ENCODE peak calls at places on chromosomes 7 and 10, in five cellular contexts. T is IMR-90, K is coronary artery, W is upper lobe of right lung, L is uterus. N is an unnamed sample.

GRCh38 chr10:131963811-131964210 is 17.9 kb downstream of the BNIP3 start:
- DNase-seq in L (no peak), W (no peak), K (no peak), T (no peak), N (no peak)

GRCh38 chr10:21724020-21724589 is 190.1 kb downstream of the MLLT10 start:
- DNase-seq in W (no peak), K (no peak), L (no peak), T (peak; percentile 45), N (no peak)

GRCh38 chr7:141562972-141563371 is 11.8 kb downstream of the AGK start:
- DNase-seq in L (no peak), T (no peak), W (no peak), K (no peak), N (no peak)

GRCh38 chr7:76037310-76037709 is 10.5 kb downstream of the STYXL1 start:
- DNase-seq in L (no peak), T (peak; percentile 92), W (no peak), K (no peak), N (no peak)

GRCh38 chr7:130939285-130940095 is 205.5 kb upstream of the KLF14 start:
- DNase-seq in T (peak; percentile 59), L (no peak), W (no peak), K (no peak), N (no peak)

GRCh38 chr7:97270280-97270679 is 152.8 kb downstream of the SDHAF3 start:
- DNase-seq in W (no peak), K (no peak), L (no peak), T (no peak), N (no peak)

GRCh38 chr7:26321440-26321839 is 29.8 kb downstream of the SNX10 start:
- DNase-seq in W (no peak), T (no peak), K (no peak), L (no peak), N (no peak)

GRCh38 chr7:19442016-19442785 is 266.6 kb downstream of the POLR1F start:
- DNase-seq in L (no peak), T (peak; percentile 75), K (no peak), W (no peak), N (no peak)

GRCh38 chr7:94295805-94296204 is 98.9 kb upstream of the COL1A2 start:
- DNase-seq in K (no peak), T (peak; percentile 85), L (peak; percentile 27), W (no peak), N (no peak)

GRCh38 chr10:575312-576129 is 113.9 kb downstream of the DIP2C start:
- DNase-seq in K (no peak), T (no peak), L (no peak), W (no peak), N (peak; percentile 24)

GRCh38 chr7:48158404-48158803 is 12.9 kb upstream of the ABCA13 start:
- DNase-seq in W (no peak), L (no peak), K (no peak), T (peak; percentile 73), N (no peak)

GRCh38 chr7:48149058-48149457 is 22.2 kb upstream of the ABCA13 start:
- DNase-seq in T (no peak), L (no peak), W (no peak), K (no peak), N (no peak)

GRCh38 chr7:48150086-48150485 is 21.2 kb upstream of the ABCA13 start:
- DNase-seq in W (no peak), T (no peak), L (no peak), K (no peak), N (no peak)

DNA sequence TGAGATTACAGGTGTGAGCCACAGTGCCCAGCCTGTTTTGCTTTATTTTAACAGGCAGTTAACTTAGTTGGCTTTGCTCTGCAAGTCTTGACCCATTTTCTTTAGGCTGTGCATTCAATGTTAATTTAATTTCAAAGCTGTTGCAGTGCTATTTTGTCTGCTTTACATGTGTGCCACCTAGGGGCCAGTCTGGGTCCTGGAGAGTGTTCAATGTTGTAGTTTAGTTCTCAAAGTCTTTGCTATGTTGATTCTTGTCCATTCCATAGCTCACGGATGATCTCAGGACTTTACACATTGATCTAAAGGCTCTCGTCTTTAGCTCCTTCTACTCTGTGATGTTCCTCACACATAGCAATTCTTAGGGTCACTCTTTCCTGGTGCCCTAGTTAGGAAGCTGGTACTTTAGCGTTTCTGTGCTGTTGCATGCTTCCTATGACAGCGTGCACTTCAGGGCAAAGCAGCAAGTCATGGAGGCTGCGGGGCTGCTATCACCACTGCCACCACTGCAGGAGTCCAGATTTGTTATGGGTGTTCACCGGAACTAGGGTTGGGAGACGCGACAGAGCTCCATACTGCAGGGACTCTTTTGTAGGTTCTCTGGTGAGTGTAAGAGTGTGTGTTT is 16.4 kb upstream of the ABCA13 start:
- DNase-seq in K (no peak), T (peak; percentile 57), W (no peak), L (no peak), N (no peak)
- TF ChIP-seq CTCF in K (no peak), T (peak; percentile 78), W (peak; percentile 53), L (peak; percentile 15), N (peak; percentile 48)

DNA sequence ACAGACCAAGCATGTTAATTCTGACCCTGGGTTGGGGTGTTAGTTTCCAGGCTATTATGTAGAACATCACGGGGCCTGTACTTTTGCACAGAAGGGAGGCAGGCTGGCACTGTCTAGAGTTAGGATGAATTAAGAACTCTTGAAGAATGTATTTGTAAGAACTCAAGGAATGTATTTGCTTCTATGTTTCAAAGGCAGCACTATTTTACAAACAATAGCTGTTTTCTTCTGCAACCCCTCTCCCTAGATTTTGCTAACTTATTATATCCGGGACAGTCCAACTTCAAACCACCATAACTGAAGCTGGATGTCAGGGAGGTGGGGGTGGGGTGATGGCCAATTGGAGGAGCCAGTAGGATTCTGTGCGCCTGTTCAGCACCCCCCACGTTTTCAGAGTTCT is 62.1 kb upstream of the TRIM8 start:
- DNase-seq in T (no peak), L (no peak), W (no peak), K (no peak), N (no peak)
- H3K27ac ChIP-seq in T (no peak overlapping the region), L (peak overlapping the region; percentile 35), W (no peak overlapping the region), K (no peak overlapping the region), N (peak overlapping the region; percentile 49)

GRCh38 chr10:94443549-94443948 is 41.2 kb downstream of the TBC1D12 start:
- DNase-seq in L (no peak), K (no peak), W (no peak), T (no peak), N (no peak)
- TF ChIP-seq CTCF in L (no peak), K (no peak), W (no peak), T (no peak), N (no peak)

GRCh38 chr7:50333266-50333665 is 28.8 kb downstream of the IKZF1 start:
- DNase-seq in K (no peak), W (no peak), L (no peak), T (no peak), N (no peak)

GRCh38 chr7:50330254-50330653 is 25.7 kb downstream of the IKZF1 start:
- DNase-seq in T (no peak), W (no peak), K (no peak), L (no peak), N (no peak)

GRCh38 chr7:50332241-50333176 is 28.0 kb downstream of the IKZF1 start:
- DNase-seq in K (no peak), T (no peak), W (no peak), L (no peak), N (no peak)

GRCh38 chr7:50330701-50331100 is 26.2 kb downstream of the IKZF1 start:
- DNase-seq in K (no peak), L (no peak), T (no peak), W (no peak), N (no peak)

DNA sequence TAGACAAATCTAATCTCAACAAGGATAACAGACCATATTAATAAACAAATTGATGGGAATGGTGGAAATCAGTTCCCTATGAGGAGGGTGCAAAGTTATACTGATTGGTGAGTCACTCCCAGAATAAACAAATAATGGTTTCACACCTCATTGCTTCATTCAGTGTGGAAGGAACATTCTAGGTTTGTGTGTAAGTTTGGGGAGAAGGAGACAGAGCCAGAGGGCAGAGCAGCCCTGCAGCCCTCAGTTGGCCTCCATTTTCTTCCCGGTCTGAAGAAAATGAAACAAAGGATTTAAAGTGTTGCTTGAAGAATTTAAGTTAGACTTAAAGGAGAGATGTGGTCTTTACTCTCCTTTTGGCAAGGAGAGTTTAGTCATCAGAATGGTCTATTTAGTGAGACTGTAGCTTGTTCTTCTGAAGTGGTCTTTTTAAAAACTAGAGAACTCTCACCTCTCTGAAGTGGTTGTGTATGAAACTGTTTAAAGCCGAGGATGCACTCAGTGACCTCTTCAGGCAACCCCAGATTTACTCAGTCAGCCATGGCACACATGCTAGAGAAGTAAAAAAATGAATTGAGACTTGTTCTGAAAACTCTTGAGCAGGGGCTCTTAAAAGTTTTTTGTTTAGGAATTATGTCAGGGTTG is 27.2 kb downstream of the IKZF1 start:
- DNase-seq in L (no peak), K (no peak), T (no peak), W (no peak), N (no peak)
- H3K27ac ChIP-seq in L (no peak overlapping the region), K (no peak overlapping the region), T (no peak overlapping the region), W (no peak overlapping the region), N (no peak overlapping the region)

DNA sequence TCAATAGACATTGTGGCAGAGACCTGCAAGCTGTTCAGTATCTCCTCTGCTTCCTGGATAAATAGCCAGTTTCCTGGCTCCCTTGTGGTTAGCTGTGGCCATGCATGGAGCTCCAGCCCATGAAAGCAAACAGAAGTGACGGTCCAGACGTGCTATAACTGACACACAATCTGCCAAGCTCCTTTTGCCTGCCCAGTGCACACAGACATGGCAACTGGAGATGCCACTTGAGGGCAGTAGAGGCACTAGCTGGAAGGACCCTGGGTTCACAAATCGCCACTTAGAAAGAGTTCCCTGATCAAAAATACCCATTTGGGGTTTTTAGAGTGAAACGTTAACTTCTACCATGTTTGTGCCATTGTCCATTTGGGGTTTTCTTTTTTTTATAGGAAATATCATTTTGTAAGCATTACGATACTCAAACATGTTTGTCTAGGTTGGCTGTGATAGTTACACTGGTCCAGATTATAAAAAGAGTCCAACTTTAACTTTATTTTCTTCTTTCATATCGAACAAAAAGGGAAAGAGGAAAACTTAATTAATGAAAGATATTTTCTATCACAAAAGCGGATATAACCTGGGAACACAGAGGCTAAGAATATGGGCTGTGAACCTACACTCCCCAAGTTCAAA is 31.3 kb downstream of the KIN start:
- DNase-seq in W (no peak), T (peak; percentile 8), L (no peak), K (no peak), N (no peak)
- TF ChIP-seq CTCF in W (peak; percentile 38), T (peak; percentile 36), L (no peak), K (no peak), N (peak; percentile 23)